ENCODE peak calls at places on chromosomes 13 and 19, in seven cellular contexts. F, W, Q, H, P, R and S are unnamed samples. For H3K27me3, the result is how much of the 10 kb centered on the place peaks cover.

GRCh38 chr13:27921421-27921960 is 1.7 kb downstream of the PDX1 start:
- DNase-seq in F (no peak), W (no peak), Q (no peak), H (no peak), P (no peak), R (no peak), S (no peak)

GRCh38 chr19:45768644-45769053 is 403 bp downstream of the SIX5 start:
- DNase-seq in F (peak), W (no peak), Q (no peak), H (no peak), P (peak), R (no peak), S (no peak)

GRCh38 chr19:13873776-13874515 is 3.0 kb upstream of the NANOS3 start:
- DNase-seq in F (no peak), W (no peak), Q (no peak), H (no peak), P (no peak), R (no peak), S (no peak)

GRCh38 chr13:46595136-46595917 is 42.4 kb downstream of the LRCH1 start:
- DNase-seq in F (no peak), W (peak), Q (no peak), H (no peak), P (peak), R (no peak), S (no peak)

GRCh38 chr13:62210951-62211350 is 795.3 kb upstream of the PCDH20 start:
- DNase-seq in F (no peak), W (no peak), Q (no peak), H (no peak), P (no peak), R (no peak), S (no peak)

GRCh38 chr13:71712988-71713653 is 153.9 kb downstream of the DACH1 start:
- DNase-seq in F (no peak), W (no peak), Q (no peak), H (no peak), P (no peak), R (no peak), S (no peak)

GRCh38 chr19:17266026-17266425 is 1.2 kb upstream of the BABAM1 start:
- DNase-seq in F (no peak), W (no peak), Q (no peak), H (no peak), P (no peak), R (no peak), S (no peak)

GRCh38 chr19:47372603-47373002 is 23.5 kb downstream of the DHX34 start:
- DNase-seq in F (no peak), W (no peak), Q (no peak), H (no peak), P (no peak), R (no peak), S (no peak)

GRCh38 chr13:25463496-25463895 is 91.7 kb downstream of the ATP8A2 start:
- DNase-seq in F (no peak), W (no peak), Q (no peak), H (no peak), P (peak), R (no peak), S (no peak)

GRCh38 chr13:46213242-46213641 is 1.5 kb downstream of the LRRC63 start:
- DNase-seq in F (no peak), W (no peak), Q (no peak), H (no peak), P (no peak), R (no peak), S (no peak)

GRCh38 chr19:16435238-16435911 is 36.4 kb downstream of the EPS15L1 start:
- DNase-seq in F (peak), W (peak), Q (no peak), H (peak), P (peak), R (no peak), S (no peak)

GRCh38 chr19:39645800-39646411 is 9.8 kb upstream of the LGALS16 start:
- DNase-seq in F (no peak), W (no peak), Q (no peak), H (no peak), P (peak), R (no peak), S (no peak)

DNA sequence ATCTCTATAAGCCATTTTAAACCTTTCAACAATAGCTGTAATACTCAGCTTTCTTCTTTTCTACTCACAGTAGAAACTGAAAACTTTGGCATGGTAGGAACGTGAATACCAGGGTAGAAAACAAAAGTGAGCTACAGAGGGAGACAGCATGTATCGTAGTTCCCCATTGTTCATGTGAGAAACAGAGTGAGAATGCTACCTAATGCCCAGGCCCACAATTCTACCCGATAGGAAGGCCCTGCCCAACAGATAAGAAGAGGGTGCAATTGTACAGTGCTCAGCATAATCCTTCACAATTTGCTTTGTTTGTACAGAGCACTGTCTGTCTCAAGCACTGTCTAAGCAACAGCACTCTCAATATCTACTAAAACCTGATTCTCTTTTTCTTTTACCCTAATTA is 322.4 kb downstream of the EFNB2 start:
- DNase-seq in F (no peak), W (no peak), Q (peak), H (no peak), P (no peak), R (no peak), S (no peak)
- TF ChIP-seq POLR2A in F (no peak), W (no peak), Q (no peak), H (no peak), P (no peak), R (no peak), S (no peak)

GRCh38 chr19:14974488-14974887 is 5.2 kb downstream of the SLC1A6 start:
- DNase-seq in F (no peak), W (no peak), Q (no peak), H (no peak), P (no peak), R (no peak), S (no peak)
- H3K27me3 ChIP-seq in F (under half), W (under half), Q (under half), H (under half), P (under half), R (under half), S (under half)

DNA sequence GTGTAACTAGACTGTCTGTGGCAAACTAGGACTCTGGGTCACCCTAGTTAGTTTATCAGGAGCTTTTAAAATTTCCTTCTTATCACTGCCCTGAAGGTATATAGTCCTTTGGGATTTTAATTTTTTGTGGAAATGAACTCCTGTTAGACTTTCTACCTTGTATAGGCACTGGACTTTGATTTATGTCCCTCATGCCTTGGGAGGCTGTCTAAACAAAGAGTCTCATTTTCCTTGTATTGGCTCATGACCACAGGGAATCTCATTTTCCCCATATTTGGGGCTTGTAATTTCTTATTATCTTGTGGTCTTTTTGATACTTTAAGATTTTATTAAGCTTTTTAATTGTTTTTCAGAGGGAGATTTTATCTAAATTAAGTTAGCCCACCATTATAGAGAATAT is 21.4 kb downstream of the KCTD4 start:
- DNase-seq in F (no peak), W (no peak), Q (no peak), H (no peak), P (peak), R (no peak), S (no peak)
- H3K4me3 ChIP-seq in F (no peak), W (no peak), Q (no peak), H (no peak), P (no peak), R (no peak), S (no peak)

DNA sequence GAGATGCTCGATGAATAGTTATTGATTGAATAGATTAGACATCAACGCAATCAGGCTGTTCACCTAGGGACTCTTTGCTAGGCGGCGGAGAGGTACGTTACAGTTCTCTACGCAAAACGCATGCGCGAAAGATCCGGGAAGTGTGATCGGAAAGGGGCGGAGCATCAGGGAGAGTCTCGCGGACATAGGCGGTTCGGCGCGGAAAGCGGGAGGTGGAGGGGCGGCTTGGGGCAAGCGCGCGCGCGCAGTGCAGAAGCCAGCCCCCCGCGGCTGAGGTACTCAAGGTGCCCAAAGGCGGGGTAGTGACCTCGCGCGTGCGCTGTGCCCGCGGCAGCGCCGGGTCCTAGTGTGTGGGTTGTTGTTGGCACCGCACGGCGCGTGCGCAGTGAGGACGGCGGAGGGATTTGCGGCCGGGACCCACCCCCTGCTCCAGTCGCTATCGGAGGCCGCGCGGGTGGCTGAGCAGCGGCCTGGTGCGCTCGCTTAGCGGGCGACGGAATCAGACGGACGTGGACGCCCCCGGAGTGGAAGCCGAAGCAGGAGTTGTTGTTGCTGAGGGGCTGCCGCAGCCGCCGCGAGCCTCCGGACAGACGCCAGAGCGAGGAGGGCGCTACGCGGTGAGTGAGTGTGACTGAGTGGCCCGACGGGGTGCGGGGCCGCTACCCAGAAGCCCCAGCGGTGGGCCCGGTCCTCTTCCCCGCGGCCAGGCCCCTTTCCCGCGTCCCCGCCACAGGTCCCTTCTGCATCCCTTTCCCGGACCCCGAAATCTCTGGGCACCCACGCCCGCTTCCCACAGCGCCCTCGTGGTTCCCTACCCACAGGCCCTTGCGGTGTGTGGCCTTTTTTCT is at the start of gene SNRNP70:
- DNase-seq in F (peak), W (peak), Q (peak), H (peak), P (peak), R (no peak), S (peak)
- TF ChIP-seq POLR2A in F (peak), W (peak), Q (peak), H (peak), P (peak), R (no peak), S (peak)

DNA sequence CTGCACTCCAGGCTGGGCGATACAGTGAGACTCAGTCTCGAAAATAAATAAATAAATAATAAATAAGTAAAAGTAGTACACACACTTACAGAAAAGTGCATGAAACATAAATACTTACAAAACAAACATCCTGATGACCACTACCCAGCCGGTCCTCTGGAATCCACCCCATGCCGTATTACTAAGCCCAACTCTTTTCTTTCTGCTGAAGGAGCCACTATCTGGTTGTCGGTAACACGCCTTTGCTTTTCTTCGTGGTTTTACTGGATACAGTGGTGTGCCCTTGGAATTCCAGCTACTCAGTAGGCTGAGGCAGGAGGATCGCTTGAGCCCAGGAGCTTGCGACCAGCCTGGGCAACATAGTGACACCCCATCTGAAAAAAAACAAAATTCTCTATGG is 39.4 kb downstream of the CELF5 start:
- DNase-seq in F (no peak), W (no peak), Q (no peak), H (no peak), P (no peak), R (no peak), S (no peak)
- H3K27me3 ChIP-seq in F (under half), W (under half), Q (under half), H (under half), P (under half), R (under half), S (under half)

GRCh38 chr19:43518051-43518450 is 8.9 kb downstream of the ETHE1 start:
- DNase-seq in F (no peak), W (no peak), Q (no peak), H (no peak), P (no peak), R (no peak), S (no peak)
- H3K4me3 ChIP-seq in F (no peak), W (no peak), Q (no peak), H (no peak), P (no peak), R (no peak), S (no peak)

GRCh38 chr19:1354496-1355257 is 29.0 kb upstream of the NDUFS7 start:
- DNase-seq in F (peak), W (peak), Q (peak), H (peak), P (peak), R (no peak), S (peak)
- TF ChIP-seq POLR2A in F (peak), W (peak), Q (peak), H (peak), P (peak), R (no peak), S (peak)

DNA sequence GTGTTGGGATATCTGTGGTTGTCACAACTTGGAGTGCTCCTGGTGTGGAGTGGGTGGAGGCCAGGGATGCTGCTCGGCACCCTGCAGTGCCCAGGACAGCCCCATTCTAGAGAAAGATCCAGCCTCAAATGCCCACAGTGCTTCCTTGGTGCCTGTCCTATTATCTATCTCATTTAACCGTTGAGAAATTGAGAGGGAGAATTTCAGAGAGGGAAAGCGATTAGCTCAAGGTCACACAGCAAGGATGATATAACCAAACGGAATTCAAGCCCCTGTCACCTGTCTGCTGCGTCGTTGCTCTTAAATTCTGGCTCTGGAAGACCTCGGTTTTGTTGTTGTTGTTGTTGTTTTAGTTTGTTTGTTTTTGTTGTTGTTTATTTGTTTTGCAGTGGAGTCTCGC is 13.5 kb downstream of the ANKRD24 start:
- DNase-seq in F (no peak), W (no peak), Q (no peak), H (no peak), P (no peak), R (no peak), S (no peak)
- H3K27me3 ChIP-seq in F (half or more), W (under half), Q (under half), H (under half), P (half or more), R (under half), S (half or more)

GRCh38 chr19:15293751-15294505 is 38.4 kb downstream of the BRD4 start:
- DNase-seq in F (no peak), W (no peak), Q (no peak), H (no peak), P (peak), R (no peak), S (no peak)
- H3K4me3 ChIP-seq in F (no peak), W (no peak), Q (no peak), H (no peak), P (no peak), R (no peak), S (peak)

GRCh38 chr19:48991823-48992570 is 1.1 kb downstream of the GYS1 start:
- DNase-seq in F (peak), W (peak), Q (no peak), H (peak), P (peak), R (no peak), S (peak)

GRCh38 chr19:48992571-48993174 is 436 bp downstream of the GYS1 start:
- DNase-seq in F (no peak), W (no peak), Q (no peak), H (peak), P (no peak), R (no peak), S (no peak)

GRCh38 chr19:48994035-48994386 is 324 bp downstream of the RUVBL2 start:
- DNase-seq in F (no peak), W (no peak), Q (no peak), H (no peak), P (no peak), R (no peak), S (no peak)

GRCh38 chr19:48991011-48991609 is 2.0 kb downstream of the GYS1 start:
- DNase-seq in F (no peak), W (no peak), Q (no peak), H (no peak), P (no peak), R (no peak), S (peak)

DNA sequence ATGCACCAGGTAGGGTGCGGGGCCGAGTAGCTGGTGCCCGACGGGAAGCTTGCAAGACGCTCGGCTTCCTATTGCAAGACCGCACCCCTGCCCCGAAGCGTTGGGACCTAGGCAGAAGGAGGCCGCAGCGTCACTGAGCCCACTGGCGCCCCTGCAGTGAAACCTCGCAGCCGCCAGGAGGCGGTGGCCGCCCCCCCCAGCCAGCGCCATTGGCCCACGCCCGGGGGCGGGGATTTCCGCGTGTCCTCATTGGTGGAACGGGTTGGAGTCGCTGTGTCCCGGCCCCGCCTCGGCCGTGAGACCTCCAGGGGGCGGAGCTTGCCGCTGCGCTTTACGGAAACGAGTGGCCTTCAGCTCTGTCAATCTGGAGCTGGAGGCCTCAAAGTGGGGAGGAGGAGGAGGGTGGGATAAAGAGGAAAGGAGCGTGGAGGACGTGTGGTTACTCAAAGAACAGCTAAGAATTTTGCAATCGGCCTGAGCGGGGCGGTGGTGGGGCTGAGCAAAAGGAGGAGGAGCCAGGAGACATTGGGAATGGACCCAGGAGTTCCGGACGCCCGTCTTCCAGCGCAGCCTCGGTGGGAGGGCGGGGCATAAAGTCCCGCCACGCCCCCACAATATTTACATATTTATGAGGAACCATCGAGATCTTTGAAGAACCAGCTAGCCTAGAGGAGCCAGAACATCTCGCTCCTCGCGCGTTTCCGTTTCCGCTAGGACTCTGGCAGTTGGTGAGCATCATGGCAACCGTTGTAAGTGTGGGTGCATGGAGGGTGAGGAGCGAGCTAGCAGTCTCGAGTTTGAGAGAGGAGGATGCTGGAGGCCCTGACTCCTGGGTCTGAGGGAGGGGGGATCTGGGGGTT is at the start of the genes GYS1 and RUVBL2:
- DNase-seq in F (peak), W (peak), Q (peak), H (peak), P (peak), R (peak), S (peak)
- TF ChIP-seq POLR2A in F (peak), W (peak), Q (peak), H (peak), P (peak), R (peak), S (peak)